ENCODE peak calls at places on chromosome 4, in four cellular contexts. P is HEK293T, M is Caco-2, W is AG09319. F is an unnamed sample.

GRCh38 chr4:157271166-157271869 is 50.8 kb downstream of the GRIA2 start:
- DNase-seq in P (no peak), M (no peak), W (no peak), F (no peak)

GRCh38 chr4:139484861-139485311 is 31.0 kb downstream of the RAB33B start:
- DNase-seq in P (no peak), M (peak; percentile 67), W (no peak), F (no peak)

GRCh38 chr4:90852232-90852631 is 725.0 kb downstream of the CCSER1 start:
- DNase-seq in P (no peak), M (no peak), W (no peak), F (no peak)

GRCh38 chr4:168923526-168924194 is 86.4 kb downstream of the CBR4 start:
- DNase-seq in P (peak; percentile 74), M (peak; percentile 68), W (no peak), F (peak; percentile 43)

GRCh38 chr4:121360496-121360895 is 20.3 kb downstream of the QRFPR start:
- DNase-seq in P (no peak), M (no peak), W (no peak), F (no peak)

GRCh38 chr4:8904041-8904501 is 32.4 kb upstream of the HMX1 start:
- DNase-seq in P (no peak), M (no peak), W (no peak), F (no peak)

GRCh38 chr4:143653031-143653430 is 47.4 kb downstream of the FREM3 start:
- DNase-seq in P (no peak), M (no peak), W (no peak), F (no peak)

GRCh38 chr4:110216079-110216478 is 17.7 kb upstream of the ELOVL6 start:
- DNase-seq in P (no peak), M (no peak), W (no peak), F (no peak)

GRCh38 chr4:61376301-61376700 is 176.2 kb downstream of the ADGRL3 start:
- DNase-seq in P (no peak), M (no peak), W (no peak), F (no peak)

GRCh38 chr4:7364979-7365378 is 69.8 kb downstream of the PSAPL1 start:
- DNase-seq in P (no peak), M (no peak), W (no peak), F (no peak)

GRCh38 chr4:189092596-189092995 is 848.1 kb upstream of the FRG1 start:
- DNase-seq in P (no peak), M (no peak), W (no peak), F (no peak)

GRCh38 chr4:129261584-129261983 is 165.6 kb downstream of the C4orf33 start:
- DNase-seq in P (no peak), M (no peak), W (no peak), F (no peak)

GRCh38 chr4:16078195-16078756 is 5.5 kb downstream of the PROM1 start:
- DNase-seq in P (no peak), M (no peak), W (no peak), F (no peak)

GRCh38 chr4:56701644-56702043 is 20.5 kb upstream of the HOPX start:
- DNase-seq in P (no peak), M (no peak), W (no peak), F (no peak)

GRCh38 chr4:87044511-87045369 is 109.9 kb downstream of the AFF1 start:
- DNase-seq in P (no peak), M (no peak), W (no peak), F (no peak)

GRCh38 chr4:64883087-64883926 is 474.1 kb upstream of the TECRL start:
- DNase-seq in P (no peak), M (no peak), W (no peak), F (no peak)

GRCh38 chr4:126592088-126592487 is 1040.7 kb upstream of the INTU start:
- DNase-seq in P (peak; percentile 26), M (no peak), W (no peak), F (no peak)

GRCh38 chr4:151804821-151805220 is 44.0 kb upstream of the GATB start:
- DNase-seq in P (no peak), M (no peak), W (no peak), F (no peak)

GRCh38 chr4:109821186-109821585 is 5.6 kb downstream of the GAR1 start:
- DNase-seq in P (no peak), M (no peak), W (no peak), F (no peak)

GRCh38 chr4:182206916-182207315 is 36.3 kb upstream of the TENM3 start:
- DNase-seq in P (no peak), M (no peak), W (no peak), F (no peak)

GRCh38 chr4:151415978-151416377 is 7.0 kb downstream of the FHIP1A start:
- DNase-seq in P (no peak), M (no peak), W (peak; percentile 27), F (no peak)

GRCh38 chr4:31134720-31135119 is 414.6 kb downstream of the PCDH7 start:
- DNase-seq in P (no peak), M (no peak), W (no peak), F (no peak)

GRCh38 chr4:105909699-105910340 is 14.5 kb downstream of the NPNT start:
- DNase-seq in P (no peak), M (peak; percentile 57), W (no peak), F (no peak)

GRCh38 chr4:157226035-157226434 is 5.5 kb downstream of the GRIA2 start:
- DNase-seq in P (no peak), M (no peak), W (no peak), F (no peak)

GRCh38 chr4:20393486-20394100 is 141.9 kb downstream of the SLIT2 start:
- DNase-seq in P (no peak), M (no peak), W (no peak), F (no peak)

GRCh38 chr4:4344915-4345527 is 41.9 kb upstream of the NSG1 start:
- DNase-seq in P (no peak), M (no peak), W (no peak), F (no peak)

F was measured in HuH-7.5.